ENCODE peak calls at places on chromosomes 4 and X, in five cellular contexts. K, S, T, A and U are unnamed samples.

GRCh38 chrX:17635231-17635630 is 102.1 kb upstream of the SCML1 start:
- DNase-seq in K (no peak), S (no peak), T (peak), A (no peak), U (no peak)

GRCh38 chr4:162793571-162793970 is 373.1 kb downstream of the NAF1 start:
- DNase-seq in K (no peak), S (peak), T (peak), A (no peak), U (no peak)

GRCh38 chrX:44036336-44036735 is 63.1 kb upstream of the NDP start:
- DNase-seq in K (no peak), S (peak), T (peak), A (no peak), U (no peak)

GRCh38 chrX:119503484-119503861 is 35.2 kb downstream of the SLC25A5 start:
- DNase-seq in K (peak), S (peak), T (no peak), A (no peak), U (no peak)

GRCh38 chr4:184825394-184826314 is at the start of gene ACSL1:
- DNase-seq in K (no peak), S (peak), T (no peak), A (peak), U (peak)

GRCh38 chr4:74374128-74374527 is 9.2 kb downstream of the EREG start:
- DNase-seq in K (no peak), S (no peak), T (no peak), A (no peak), U (no peak)

GRCh38 chrX:129663171-129663570 is 8.4 kb upstream of the APLN start:
- DNase-seq in K (no peak), S (peak), T (no peak), A (no peak), U (no peak)

GRCh38 chrX:145715641-145716138 is 101.9 kb upstream of the SLITRK2 start:
- DNase-seq in K (no peak), S (no peak), T (no peak), A (no peak), U (no peak)

GRCh38 chr4:78661923-78662521 is 110.5 kb downstream of the ANXA3 start:
- DNase-seq in K (peak), S (peak), T (no peak), A (peak), U (no peak)

GRCh38 chrX:118181030-118181429 is 64.4 kb upstream of the KLHL13 start:
- DNase-seq in K (no peak), S (peak), T (no peak), A (no peak), U (no peak)